ENCODE peak calls at places on chromosomes 4 and X, in six cellular contexts. D is hepatocyte; S is cardiac muscle cell; A is CD8-positive, alpha-beta memory T cell; O is fibroblast of lung; Q is adipocyte. W is an unnamed sample. For H3K27me3, the result is how much of the 10 kb centered on the place peaks cover.

GRCh38 chrX:135688137-135688536 is 25.3 kb upstream of the CT45A1 start:
- DNase-seq in A (no peak), O (no peak), S (peak), D (no peak), Q (peak), W (peak)

GRCh38 chrX:131068945-131069719 is 11.0 kb downstream of the ARHGAP36 start:
- DNase-seq in Q (no peak), D (peak), O (peak), S (peak), A (no peak), W (peak)

GRCh38 chr4:1052231-1052671 is 40.8 kb downstream of the FGFRL1 start:
- DNase-seq in S (no peak), O (no peak), D (no peak), Q (no peak), A (no peak), W (peak)

GRCh38 chr4:164731827-164732474 is 22.0 kb upstream of the SMIM31 start:
- DNase-seq in S (peak), Q (peak), A (peak), O (peak), D (peak), W (peak)

GRCh38 chrX:11543249-11543648 is 122.5 kb downstream of the ARHGAP6 start:
- DNase-seq in Q (no peak), A (no peak), O (no peak), S (no peak), D (no peak), W (no peak)

GRCh38 chrX:17412692-17413091 is 37.7 kb downstream of the NHS start:
- DNase-seq in A (no peak), D (no peak), S (no peak), O (peak), Q (peak), W (no peak)

GRCh38 chr4:53962516-53963225 is 101.7 kb downstream of the CHIC2 start:
- DNase-seq in O (peak), S (peak), D (peak), Q (peak), A (no peak), W (no peak)

GRCh38 chr4:109730294-109731051 is 603 bp upstream of the PLA2G12A start:
- DNase-seq in D (peak), O (peak), S (peak), A (no peak), Q (peak), W (peak)

GRCh38 chr4:20044936-20045335 is 206.8 kb upstream of the SLIT2 start:
- DNase-seq in A (no peak), D (no peak), O (no peak), S (no peak), Q (no peak), W (no peak)

GRCh38 chr4:4574792-4575191 is 32.9 kb upstream of the STX18 start:
- DNase-seq in O (peak), D (peak), Q (peak), S (no peak), A (peak), W (peak)

GRCh38 chrX:14936561-14936960 is 63.3 kb downstream of the MOSPD2 start:
- DNase-seq in Q (peak), D (peak), S (no peak), O (peak), A (no peak), W (no peak)

GRCh38 chrX:47266643-47267042 is 33.8 kb downstream of the USP11 start:
- DNase-seq in Q (no peak), A (no peak), O (no peak), S (no peak), D (no peak), W (no peak)

GRCh38 chr4:962231-963208 is 10.8 kb downstream of the DGKQ start:
- DNase-seq in A (no peak), D (no peak), Q (no peak), O (no peak), S (no peak), W (no peak)

GRCh38 chr4:42150653-42151567 is 1.5 kb downstream of the BEND4 start:
- DNase-seq in A (no peak), D (peak), O (no peak), Q (peak), S (peak), W (peak)

GRCh38 chr4:926538-926937 is 5.6 kb downstream of the GAK start:
- DNase-seq in O (peak), A (no peak), Q (no peak), D (peak), S (peak), W (peak)

GRCh38 chrX:9662148-9662547 is 103.5 kb downstream of the GPR143 start:
- DNase-seq in S (no peak), O (no peak), D (no peak), Q (peak), A (no peak), W (no peak)

GRCh38 chr4:158817562-158818370 is 48.9 kb downstream of the FNIP2 start:
- DNase-seq in O (no peak), S (no peak), A (no peak), Q (no peak), D (no peak), W (no peak)

GRCh38 chr4:162272215-162272614 is 108.4 kb upstream of the FSTL5 start:
- DNase-seq in D (no peak), S (no peak), A (no peak), Q (no peak), O (no peak), W (no peak)

GRCh38 chrX:4547218-4547836 is 833.9 kb upstream of the PRKX start:
- DNase-seq in D (peak), Q (peak), S (peak), A (peak), O (peak), W (peak)

GRCh38 chr4:114921790-114922581 is 191.4 kb downstream of the NDST4 start:
- DNase-seq in Q (no peak), D (no peak), A (no peak), O (no peak), S (no peak), W (no peak)

DNA sequence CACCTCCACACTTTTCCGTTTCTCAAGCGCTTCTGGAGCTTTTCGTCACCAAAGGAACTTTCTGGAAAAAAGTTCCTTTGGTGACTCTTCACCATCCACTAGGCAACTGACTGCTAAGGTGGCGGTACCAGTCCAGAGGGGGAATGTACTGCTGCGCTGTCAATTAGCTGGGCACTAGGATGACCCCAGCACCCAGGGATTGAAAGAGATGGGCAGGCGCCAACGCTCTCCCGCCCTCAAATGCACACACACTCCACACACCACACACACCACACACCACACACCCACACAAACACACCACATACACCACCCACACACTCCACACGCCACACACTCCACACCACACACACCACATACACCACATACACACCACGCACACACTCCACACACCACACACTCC is 10.4 kb downstream of the PRDM8 start:
- DNase-seq in Q (no peak), A (no peak), D (no peak), S (no peak), O (no peak), W (no peak)
- H3K27me3 ChIP-seq in Q (under half), A (under half), D (half or more), S (half or more), O (under half), W (under half)

DNA sequence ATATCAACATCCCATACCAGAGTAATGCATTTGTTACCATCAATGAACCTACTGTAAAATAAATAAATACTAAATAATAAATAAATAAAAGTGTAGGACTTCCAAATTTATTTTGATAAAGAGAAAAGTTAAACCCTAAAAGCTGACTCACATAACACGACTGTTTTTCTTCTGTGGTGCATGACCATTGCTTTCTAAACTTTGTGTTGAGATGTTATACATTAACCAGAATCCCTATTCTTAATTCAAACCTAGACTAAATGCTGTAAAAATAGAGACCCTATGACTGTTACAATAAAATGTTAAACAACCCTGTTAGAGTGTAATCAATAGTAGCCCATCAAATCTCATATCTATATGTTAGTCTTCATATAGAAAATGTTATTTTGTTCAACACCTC is 20.9 kb upstream of the PRMT9 start:
- DNase-seq in S (no peak), A (no peak), O (no peak), Q (no peak), D (no peak), W (no peak)
- H3K27me3 ChIP-seq in S (under half), A (under half), O (under half), Q (under half), D (under half), W (under half)

DNA sequence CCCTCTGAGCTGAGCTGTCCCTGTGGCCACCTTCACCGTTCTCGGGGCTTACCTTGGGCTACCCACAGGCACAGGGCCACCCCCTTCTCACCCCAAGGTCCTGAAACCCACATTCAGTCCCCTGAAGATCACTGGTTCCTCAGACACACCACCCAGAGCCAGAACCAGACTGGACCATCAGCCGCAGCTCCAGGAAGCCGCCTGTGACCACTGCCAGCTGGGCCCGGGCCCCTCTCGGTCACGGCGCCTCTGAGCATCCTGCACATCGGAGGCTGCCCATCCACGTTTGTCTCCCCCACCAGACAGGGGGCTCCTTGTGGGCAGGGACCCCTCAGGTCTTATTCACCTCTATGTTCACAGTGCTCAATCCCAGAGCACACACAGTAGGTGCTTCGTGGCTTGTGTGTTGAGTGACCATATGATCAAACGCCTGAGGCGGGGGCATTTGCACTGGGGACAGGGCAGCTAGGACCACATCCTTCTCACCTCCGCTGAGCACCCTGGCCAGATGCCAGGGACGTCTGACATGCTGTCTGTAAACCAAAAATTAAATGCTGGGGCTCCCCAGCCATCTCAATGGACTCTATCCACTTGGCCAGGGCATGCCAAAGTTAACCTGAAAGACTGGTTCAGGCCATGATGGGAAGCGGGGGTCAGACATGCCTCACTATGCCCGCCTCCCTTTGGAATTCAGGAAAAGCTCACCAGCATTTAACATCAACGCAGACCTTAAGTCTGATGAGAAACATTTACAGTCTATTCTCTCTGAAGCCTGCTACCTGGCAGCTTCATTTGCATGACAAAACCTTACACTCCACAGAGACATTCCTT is 109.4 kb upstream of the AFAP1 start:
- DNase-seq in Q (no peak), D (no peak), S (no peak), A (no peak), O (no peak), W (no peak)
- H3K27me3 ChIP-seq in Q (under half), D (under half), S (under half), A (under half), O (under half), W (under half)

GRCh38 chr4:48043504-48043903 is 26.9 kb downstream of the NIPAL1 start:
- DNase-seq in O (no peak), Q (no peak), S (no peak), A (no peak), D (no peak), W (no peak)
- H3K27me3 ChIP-seq in O (under half), Q (under half), S (under half), A (under half), D (under half), W (under half)

GRCh38 chr4:8157944-8158709 is 486 bp downstream of the ABLIM2 start:
- DNase-seq in S (no peak), D (no peak), A (no peak), O (no peak), Q (peak), W (no peak)

GRCh38 chr4:8155048-8155447 is 3.6 kb downstream of the ABLIM2 start:
- DNase-seq in D (no peak), Q (peak), A (no peak), O (no peak), S (no peak), W (no peak)

GRCh38 chr4:8156617-8157016 is 2.0 kb downstream of the ABLIM2 start:
- DNase-seq in D (no peak), S (no peak), O (no peak), A (no peak), Q (no peak), W (no peak)

GRCh38 chr4:8157496-8157895 is 1.1 kb downstream of the ABLIM2 start:
- DNase-seq in Q (no peak), A (no peak), D (no peak), O (no peak), S (no peak), W (no peak)

GRCh38 chr4:8155660-8156421 is 2.8 kb downstream of the ABLIM2 start:
- DNase-seq in Q (no peak), A (no peak), S (no peak), D (no peak), O (no peak), W (no peak)
- H3K27me3 ChIP-seq in Q (under half), A (under half), S (half or more), D (under half), O (under half), W (under half)

GRCh38 chrX:107686792-107687191 is 58.5 kb downstream of the PRPS1 start:
- DNase-seq in D (no peak), O (no peak), Q (no peak), S (no peak), A (no peak), W (no peak)

GRCh38 chrX:107686026-107686425 is 57.7 kb downstream of the PRPS1 start:
- DNase-seq in A (no peak), O (no peak), D (no peak), S (no peak), Q (no peak), W (no peak)

GRCh38 chrX:107683931-107684330 is 55.6 kb downstream of the PRPS1 start:
- DNase-seq in O (no peak), A (no peak), S (no peak), Q (no peak), D (no peak), W (no peak)

GRCh38 chrX:107683124-107683895 is 55.0 kb downstream of the PRPS1 start:
- DNase-seq in A (no peak), D (peak), S (no peak), Q (peak), O (peak), W (no peak)

DNA sequence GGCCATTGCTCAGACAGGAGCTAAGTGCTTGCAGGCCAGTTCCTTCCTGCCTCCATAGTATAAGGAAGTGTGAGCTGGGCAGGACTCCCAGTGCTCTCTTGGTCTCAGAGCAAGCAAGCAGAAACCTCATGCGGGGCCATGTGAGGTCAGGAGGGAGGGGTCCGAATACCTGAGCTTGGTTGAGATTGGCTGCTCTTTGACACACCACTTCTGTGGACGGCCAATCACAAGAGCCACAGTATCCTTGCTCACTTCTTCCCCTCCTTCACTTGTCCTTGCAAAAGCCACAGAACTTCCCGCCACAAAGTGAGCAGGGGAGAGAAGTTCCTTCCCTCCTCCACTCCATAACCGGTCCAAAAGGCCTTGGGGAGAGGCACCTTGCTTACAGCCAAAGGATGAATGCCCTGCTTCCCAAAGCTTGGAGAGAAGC is 56.7 kb downstream of the PRPS1 start:
- DNase-seq in D (peak), O (peak), Q (no peak), S (peak), A (no peak), W (no peak)
- H3K27me3 ChIP-seq in D (under half), O (under half), Q (under half), S (under half), A (under half), W (under half)

GRCh38 chr4:2068566-2068965 is 9.4 kb downstream of the NAT8L start:
- DNase-seq in D (no peak), Q (no peak), O (no peak), A (no peak), S (no peak), W (no peak)

GRCh38 chr4:2070421-2071251 is 11.5 kb downstream of the NAT8L start:
- DNase-seq in D (no peak), Q (no peak), S (no peak), O (no peak), A (no peak), W (no peak)

GRCh38 chr4:2069161-2069971 is 10.2 kb downstream of the NAT8L start:
- DNase-seq in D (no peak), O (no peak), A (no peak), Q (no peak), S (no peak), W (no peak)

GRCh38 chr4:2071252-2071911 is 12.3 kb downstream of the NAT8L start:
- DNase-seq in O (no peak), D (no peak), S (no peak), Q (no peak), A (no peak), W (no peak)

GRCh38 chr4:2069986-2070385 is 10.9 kb downstream of the NAT8L start:
- DNase-seq in Q (no peak), D (no peak), O (no peak), S (no peak), A (no peak), W (no peak)
- H3K27me3 ChIP-seq in Q (under half), D (under half), O (under half), S (under half), A (under half), W (under half)

DNA sequence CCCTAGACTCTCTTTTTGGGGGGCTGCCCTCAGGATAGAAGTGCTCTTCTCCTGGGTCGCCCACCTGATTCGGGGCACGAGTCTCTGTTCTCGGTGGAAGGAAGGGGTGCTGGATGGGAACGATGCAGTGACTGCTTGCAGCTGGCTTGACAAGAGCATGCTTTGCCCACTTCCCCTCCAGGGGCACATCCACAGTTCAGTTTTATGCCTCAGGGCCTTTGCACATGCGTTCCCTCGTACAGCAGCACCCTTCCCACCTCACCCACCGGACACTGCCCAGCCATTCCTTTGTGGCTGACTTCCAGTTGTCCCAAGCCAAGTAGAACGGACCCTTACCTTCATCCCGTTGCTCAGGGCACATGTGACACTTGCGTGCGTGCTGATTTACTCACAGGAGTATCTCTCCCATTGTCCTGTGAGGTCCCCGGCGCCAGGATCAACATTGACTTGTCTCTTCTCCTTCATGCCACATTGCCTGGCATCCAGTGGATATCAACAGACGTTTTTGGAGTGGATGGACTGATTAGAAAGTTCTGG is 60.0 kb downstream of the C4orf50 start:
- DNase-seq in O (no peak), A (no peak), Q (no peak), D (no peak), S (no peak), W (no peak)
- H3K27me3 ChIP-seq in O (under half), A (under half), Q (half or more), D (under half), S (under half), W (under half)

GRCh38 chrX:23382572-23382971 is 47.9 kb downstream of the PTCHD1 start:
- DNase-seq in A (no peak), Q (no peak), O (no peak), S (no peak), D (no peak), W (no peak)
- H3K27me3 ChIP-seq in A (under half), Q (under half), O (under half), S (under half), D (under half), W (under half)

GRCh38 chrX:21749924-21750323 is 8.0 kb downstream of the SMPX start:
- DNase-seq in O (no peak), Q (no peak), S (no peak), D (no peak), A (no peak), W (peak)
- H3K27me3 ChIP-seq in O (under half), Q (under half), S (under half), D (under half), A (under half), W (under half)